ENCODE peak calls at places on chromosomes 2 and 18, in seven cellular contexts. D is uterus, K is adrenal gland, C is right lobe of liver, Z is heart left ventricle, E is upper lobe of left lung, X is HepG2. G is an unnamed sample.

GRCh38 chr2:19547321-19547720 is 188.9 kb upstream of the OSR1 start:
- DNase-seq in X (no peak), Z (no peak), C (no peak), D (no peak), E (no peak), K (no peak), G (no peak)

GRCh38 chr18:44246001-44246400 is 434.7 kb upstream of the SETBP1 start:
- DNase-seq in K (no peak), C (no peak), D (no peak), Z (no peak), X (no peak), E (no peak), G (no peak)

GRCh38 chr2:168889635-168890005 is 610 bp downstream of the SPC25 start:
- DNase-seq in D (no peak), E (no peak), C (no peak), Z (no peak), K (no peak), X (peak), G (no peak)

GRCh38 chr2:52877703-52878102 is 889.9 kb upstream of the CHAC2 start:
- DNase-seq in K (no peak), X (no peak), E (no peak), D (no peak), C (no peak), Z (no peak), G (no peak)

GRCh38 chr18:62196079-62196478 is 9.0 kb downstream of the RELCH start:
- DNase-seq in E (no peak), C (no peak), X (no peak), K (no peak), D (no peak), Z (no peak), G (no peak)

GRCh38 chr2:182763311-182763912 is 47.4 kb downstream of the DNAJC10 start:
- DNase-seq in X (peak), D (no peak), E (peak), K (no peak), C (no peak), Z (no peak), G (no peak)

GRCh38 chr2:215931256-215931903 is 82.0 kb downstream of the MREG start:
- DNase-seq in K (peak), X (peak), Z (no peak), E (peak), C (no peak), D (peak), G (peak)

GRCh38 chr2:191846787-191847620 is at the start of gene CAVIN2:
- DNase-seq in K (peak), E (peak), Z (peak), D (peak), X (peak), C (peak), G (peak)

GRCh38 chr2:8581048-8581561 is 100.8 kb upstream of the ID2 start:
- DNase-seq in Z (no peak), C (no peak), K (no peak), D (no peak), X (no peak), E (no peak), G (no peak)

GRCh38 chr2:24617431-24617830 is 126.4 kb downstream of the NCOA1 start:
- DNase-seq in D (no peak), C (no peak), K (no peak), X (no peak), E (no peak), Z (no peak), G (no peak)

GRCh38 chr2:237603718-237604362 is 13.3 kb upstream of the RAB17 start:
- DNase-seq in D (no peak), E (no peak), K (peak), C (no peak), X (peak), Z (no peak), G (no peak)

GRCh38 chr2:188089896-188090295 is 201.8 kb upstream of the GULP1 start:
- DNase-seq in K (no peak), X (no peak), C (no peak), E (no peak), Z (no peak), D (no peak), G (no peak)

GRCh38 chr2:134314656-134315377 is 60.9 kb downstream of the MGAT5 start:
- DNase-seq in D (no peak), E (no peak), K (no peak), X (no peak), Z (no peak), C (no peak), G (no peak)

GRCh38 chr2:23497063-23497462 is 112.1 kb downstream of the KLHL29 start:
- DNase-seq in D (no peak), C (no peak), X (no peak), E (no peak), K (no peak), Z (no peak), G (no peak)

GRCh38 chr2:224887159-224887558 is 155.1 kb downstream of the DOCK10 start:
- DNase-seq in Z (no peak), C (no peak), K (no peak), D (no peak), E (no peak), X (no peak), G (no peak)
- TF ChIP-seq CTCF in Z (no peak), C (no peak), K (no peak), D (no peak), E (no peak), X (no peak), G (no peak)

GRCh38 chr2:70978388-70979357 is at the start of gene ANKRD53:
- DNase-seq in D (peak), E (peak), K (peak), C (peak), Z (peak), X (no peak), G (peak)
- TF ChIP-seq POLR2A in D (no peak), E (no peak), K (no peak), C (no peak), Z (no peak), X (no peak), G (no peak)

GRCh38 chr2:39325966-39326365 is 82.2 kb upstream of the CDKL4 start:
- DNase-seq in C (no peak), X (no peak), Z (no peak), D (no peak), K (no peak), E (no peak), G (no peak)

GRCh38 chr2:39326644-39327043 is 82.9 kb upstream of the CDKL4 start:
- DNase-seq in K (no peak), C (no peak), Z (no peak), D (no peak), E (no peak), X (no peak), G (no peak)
- TF ChIP-seq CTCF in K (no peak), C (no peak), Z (no peak), D (no peak), E (no peak), X (peak), G (no peak)

GRCh38 chr2:240514631-240515030 is 43.2 kb downstream of the ANKMY1 start:
- DNase-seq in Z (no peak), D (peak), K (no peak), C (no peak), X (no peak), E (peak), G (no peak)

GRCh38 chr2:240511351-240512108 is 46.3 kb downstream of the ANKMY1 start:
- DNase-seq in D (no peak), C (no peak), K (no peak), E (peak), X (no peak), Z (no peak), G (no peak)

GRCh38 chr2:240512666-240513535 is 44.9 kb downstream of the ANKMY1 start:
- DNase-seq in X (no peak), C (no peak), E (peak), Z (no peak), K (no peak), D (no peak), G (peak)

GRCh38 chr2:240512109-240512485 is 45.7 kb downstream of the ANKMY1 start:
- DNase-seq in K (no peak), X (no peak), E (peak), Z (no peak), C (no peak), D (no peak), G (no peak)

DNA sequence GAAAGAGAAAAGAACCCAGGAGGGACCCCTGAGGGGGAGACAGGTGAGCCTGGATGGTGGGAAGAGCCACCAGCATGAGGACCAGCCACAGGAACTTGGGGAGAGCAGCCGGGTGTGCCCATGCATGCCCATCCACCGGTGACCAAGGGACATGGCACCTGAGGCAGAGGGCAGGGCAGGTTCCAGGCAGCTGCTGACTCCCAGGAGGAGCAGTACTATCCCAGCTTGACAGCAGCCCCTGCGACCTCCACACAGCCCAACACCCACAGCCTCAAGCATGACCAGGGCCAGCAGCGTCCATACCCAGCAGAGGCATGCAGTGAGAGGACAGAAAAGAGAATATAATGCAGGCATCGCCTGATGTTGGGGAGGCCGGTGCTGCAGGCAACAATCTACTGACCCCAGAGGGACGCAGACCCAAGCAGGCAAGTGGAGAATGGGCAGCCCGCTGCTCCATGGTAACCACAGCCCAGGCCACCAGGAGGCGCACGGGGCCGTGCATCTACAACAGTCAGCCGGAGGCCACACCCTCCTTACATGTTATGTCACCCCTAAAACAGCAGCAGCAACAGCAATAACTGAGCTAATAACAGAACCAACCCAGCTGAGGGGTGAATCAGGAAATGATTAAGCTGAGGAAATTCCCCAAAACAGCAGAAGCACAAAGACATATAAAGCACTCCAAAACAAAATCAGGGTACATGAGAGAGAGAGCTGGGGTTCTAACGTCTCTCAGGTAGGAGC is 44.1 kb downstream of the ANKMY1 start:
- DNase-seq in Z (peak), C (peak), X (peak), K (peak), D (peak), E (peak), G (peak)
- TF ChIP-seq POLR2A in Z (no peak), C (no peak), X (no peak), K (no peak), D (no peak), E (no peak), G (no peak)

G was measured in sigmoid colon.